ENCODE peak calls at places on chromosomes 12 and 14, in six cellular contexts. S, R, Z, W, U and P are unnamed samples.
A peak's percentile ranks its signal among the peaks of the same experiment; 100 is the strongest.

GRCh38 chr12:92032965-92033364 is 112.7 kb downstream of the BTG1 start:
- DNase-seq in S (no peak), R (no peak), Z (no peak), W (no peak), U (no peak), P (no peak)

GRCh38 chr14:100580316-100581227 is 6.6 kb downstream of the BEGAIN start:
- DNase-seq in S (peak; percentile 54), R (no peak), Z (no peak), W (no peak), U (no peak), P (no peak)

GRCh38 chr14:75168586-75169335 is 7.7 kb downstream of the TMED10 start:
- DNase-seq in S (no peak), R (no peak), Z (no peak), W (no peak), U (no peak), P (no peak)

GRCh38 chr14:87805315-87805723 is 187.7 kb downstream of the GALC start:
- DNase-seq in S (no peak), R (peak; percentile 43), Z (peak; percentile 10), W (peak; percentile 27), U (peak; percentile 26), P (no peak)

GRCh38 chr14:35317820-35318219 is 25.6 kb downstream of the PSMA6 start:
- DNase-seq in S (no peak), R (no peak), Z (no peak), W (no peak), U (no peak), P (no peak)

GRCh38 chr12:57369202-57369601 is 61.6 kb downstream of the R3HDM2 start:
- DNase-seq in S (no peak), R (no peak), Z (no peak), W (no peak), U (no peak), P (no peak)

GRCh38 chr12:65168606-65169310 is 625 bp upstream of the LEMD3 start:
- DNase-seq in S (no peak), R (no peak), Z (no peak), W (no peak), U (peak; percentile 80), P (no peak)

GRCh38 chr12:29782821-29783772 is 645 bp downstream of the TMTC1 start:
- DNase-seq in S (peak; percentile 79), R (no peak), Z (no peak), W (no peak), U (peak; percentile 37), P (no peak)

GRCh38 chr12:92929957-92930356 is 862 bp upstream of the EEA1 start:
- DNase-seq in S (no peak), R (no peak), Z (no peak), W (peak; percentile 64), U (peak; percentile 8), P (no peak)